ENCODE peak calls at places on chromosomes 16 and 17, in nine cellular contexts. J is HS-27A; N is substantia nigra; X is AML-193; K is tibial artery; P is activated T-cell treated with anti-CD3 and anti-CD28 coated beads, Interleukin-2, amount 50 U/mL, for 1 hour; Q is activated CD4-positive, alpha-beta T cell treated with anti-CD3 and anti-CD28 coated beads, Interleukin-2, amount 10 ng/mL, durations not matched to agents 7 days and 5 days; H is ELR; F is posterior cingulate gyrus. T is an unnamed sample.

GRCh38 chr16:82563401-82563800 is 63.4 kb upstream of the CDH13 start:
- DNase-seq in J (no peak), N (no peak), X (no peak), K (no peak), P (no peak), Q (no peak), H (no peak), F (no peak), T (no peak)

GRCh38 chr16:55563797-55564196 is 2.7 kb upstream of the CAPNS2 start:
- DNase-seq in J (no peak), N (no peak), X (no peak), K (no peak), P (no peak), Q (no peak), H (peak), F (no peak), T (no peak)

GRCh38 chr17:4858880-4859260 is 25.7 kb downstream of the MINK1 start:
- DNase-seq in J (no peak), N (no peak), X (no peak), K (no peak), P (no peak), Q (no peak), H (peak), F (no peak), T (peak)

GRCh38 chr16:8727084-8727590 is 52.7 kb downstream of the ABAT start:
- DNase-seq in J (no peak), N (no peak), X (no peak), K (no peak), P (no peak), Q (no peak), H (no peak), F (no peak), T (peak)

GRCh38 chr16:89921699-89922476 is 1.3 kb upstream of the TUBB3 start:
- DNase-seq in J (peak), N (no peak), X (no peak), K (peak), P (no peak), Q (no peak), H (peak), F (no peak), T (peak)

GRCh38 chr17:63685021-63685420 is 14.9 kb downstream of the LIMD2 start:
- DNase-seq in J (no peak), N (no peak), X (no peak), K (no peak), P (no peak), Q (no peak), H (no peak), F (no peak), T (peak)

GRCh38 chr17:43169561-43170139 is 1.4 kb upstream of the NBR1 start:
- DNase-seq in J (no peak), N (no peak), X (no peak), K (peak), P (no peak), Q (peak), H (peak), F (peak), T (peak)

GRCh38 chr17:29390856-29391631 is 881 bp downstream of the TAOK1 start:
- DNase-seq in J (no peak), N (peak), X (peak), K (no peak), P (peak), Q (peak), H (peak), F (no peak), T (no peak)

GRCh38 chr17:78781339-78782304 is at the start of gene CYTH1:
- DNase-seq in J (peak), N (no peak), X (no peak), K (peak), P (peak), Q (peak), H (peak), F (peak), T (peak)

GRCh38 chr17:37779554-37779953 is 34.7 kb upstream of the HNF1B start:
- DNase-seq in J (no peak), N (no peak), X (no peak), K (no peak), P (no peak), Q (no peak), H (peak), F (no peak), T (no peak)

GRCh38 chr17:39623356-39623950 is 3.3 kb upstream of the PPP1R1B start:
- DNase-seq in J (no peak), N (peak), X (peak), K (peak), P (peak), Q (peak), H (peak), F (peak), T (peak)

GRCh38 chr17:60110586-60110985 is 31.9 kb upstream of the HEATR6 start:
- DNase-seq in J (no peak), N (no peak), X (no peak), K (no peak), P (no peak), Q (no peak), H (no peak), F (no peak), T (no peak)

GRCh38 chr17:57665696-57666095 is 79.4 kb downstream of the CCDC182 start:
- DNase-seq in J (no peak), N (no peak), X (no peak), K (no peak), P (no peak), Q (no peak), H (no peak), F (no peak), T (peak)

GRCh38 chr17:70119545-70119944 is 44.5 kb downstream of the KCNJ16 start:
- DNase-seq in J (no peak), N (no peak), X (no peak), K (no peak), P (no peak), Q (no peak), H (no peak), F (no peak), T (no peak)

GRCh38 chr17:46818319-46818928 is at the start of gene WNT3:
- DNase-seq in J (no peak), N (no peak), X (no peak), K (no peak), P (peak), Q (peak), H (no peak), F (no peak), T (no peak)

GRCh38 chr16:2775765-2776499 is 1.1 kb downstream of the ELOB start:
- DNase-seq in J (no peak), N (no peak), X (no peak), K (no peak), P (no peak), Q (no peak), H (no peak), F (no peak), T (peak)

GRCh38 chr16:89123001-89123830 is 29.6 kb downstream of the ACSF3 start:
- DNase-seq in J (no peak), N (no peak), X (no peak), K (no peak), P (no peak), Q (no peak), H (peak), F (no peak), T (no peak)

GRCh38 chr16:2088759-2089358 is 41.1 kb downstream of the TSC2 start:
- DNase-seq in J (no peak), N (no peak), X (no peak), K (no peak), P (no peak), Q (no peak), H (no peak), F (no peak), T (no peak)

GRCh38 chr17:19346351-19347255 is 15.9 kb downstream of the B9D1 start:
- DNase-seq in J (peak), N (no peak), X (no peak), K (peak), P (no peak), Q (no peak), H (peak), F (no peak), T (peak)

GRCh38 chr17:65103896-65104295 is 33.3 kb upstream of the RGS9 start:
- DNase-seq in J (no peak), N (no peak), X (no peak), K (no peak), P (no peak), Q (no peak), H (peak), F (no peak), T (peak)

GRCh38 chr16:84308120-84308519 is 13.4 kb downstream of the WFDC1 start:
- DNase-seq in J (no peak), N (no peak), X (peak), K (peak), P (no peak), Q (no peak), H (peak), F (no peak), T (peak)

GRCh38 chr17:47987240-47987835 is 16.4 kb downstream of the CDK5RAP3 start:
- DNase-seq in J (no peak), N (no peak), X (no peak), K (no peak), P (no peak), Q (no peak), H (no peak), F (no peak), T (peak)

GRCh38 chr17:50027639-50028206 is 28.2 kb upstream of the ITGA3 start:
- DNase-seq in J (peak), N (no peak), X (no peak), K (peak), P (no peak), Q (no peak), H (peak), F (no peak), T (peak)

GRCh38 chr17:77148109-77148958 is 7.6 kb downstream of the SEC14L1 start:
- DNase-seq in J (no peak), N (no peak), X (no peak), K (no peak), P (no peak), Q (no peak), H (no peak), F (no peak), T (no peak)

GRCh38 chr17:58520843-58521430 is 6.5 kb upstream of the MTMR4 start:
- DNase-seq in J (no peak), N (no peak), X (peak), K (no peak), P (no peak), Q (no peak), H (peak), F (no peak), T (no peak)

GRCh38 chr16:73965591-73965990 is 331.0 kb upstream of the PSMD7 start:
- DNase-seq in J (no peak), N (no peak), X (no peak), K (no peak), P (no peak), Q (no peak), H (no peak), F (no peak), T (no peak)

GRCh38 chr17:43723697-43724359 is 34.8 kb downstream of the SOST start:
- DNase-seq in J (peak), N (no peak), X (no peak), K (peak), P (no peak), Q (no peak), H (peak), F (no peak), T (no peak)

GRCh38 chr16:77462894-77463293 is 28.1 kb upstream of the ADAMTS18 start:
- DNase-seq in J (no peak), N (no peak), X (no peak), K (no peak), P (no peak), Q (no peak), H (no peak), F (no peak), T (no peak)

GRCh38 chr16:709651-710499 is 4.3 kb upstream of the FBXL16 start:
- DNase-seq in J (peak), N (peak), X (no peak), K (no peak), P (no peak), Q (no peak), H (peak), F (peak), T (no peak)

GRCh38 chr17:67377727-67378443 is 804 bp downstream of the PITPNC1 start:
- DNase-seq in J (no peak), N (no peak), X (no peak), K (peak), P (peak), Q (peak), H (peak), F (peak), T (peak)

GRCh38 chr16:27286446-27286845 is 17.9 kb upstream of the NSMCE1 start:
- DNase-seq in J (peak), N (no peak), X (no peak), K (peak), P (no peak), Q (no peak), H (peak), F (no peak), T (no peak)

GRCh38 chr17:16040710-16041251 is 41.2 kb downstream of the TTC19 start:
- DNase-seq in J (no peak), N (peak), X (no peak), K (no peak), P (no peak), Q (no peak), H (peak), F (no peak), T (no peak)

GRCh38 chr17:31488264-31488981 is 96.9 kb downstream of the RAB11FIP4 start:
- DNase-seq in J (no peak), N (no peak), X (no peak), K (no peak), P (peak), Q (peak), H (no peak), F (no peak), T (no peak)

GRCh38 chr17:5584971-5585794 is 874 bp upstream of the NLRP1 start:
- DNase-seq in J (peak), N (no peak), X (no peak), K (no peak), P (no peak), Q (no peak), H (peak), F (no peak), T (no peak)

GRCh38 chr16:9844361-9844760 is 337.9 kb downstream of the GRIN2A start:
- DNase-seq in J (no peak), N (no peak), X (no peak), K (no peak), P (no peak), Q (no peak), H (peak), F (no peak), T (no peak)

T was measured in sigmoid colon.